ENCODE peak calls at places on chromosome 19, in five cellular contexts. T is K562, G is H1, H is HepG2, X is GM12878. S is an unnamed sample.

GRCh38 chr19:54190942-54191670 is at the start of gene TSEN34:
- DNase-seq in T (peak; percentile 83), G (no peak), H (peak; percentile 71), X (no peak), S (peak; percentile 59)

GRCh38 chr19:18167011-18167410 is 6.6 kb upstream of the IFI30 start:
- DNase-seq in T (no peak), G (no peak), H (no peak), X (no peak), S (no peak)

GRCh38 chr19:10625003-10625761 is at the start of gene SLC44A2:
- DNase-seq in T (peak; percentile 21), G (no peak), H (no peak), X (no peak), S (peak; percentile 38)

GRCh38 chr19:48501961-48502719 is 9.5 kb downstream of the LMTK3 start:
- DNase-seq in T (peak; percentile 96), G (peak; percentile 100), H (peak; percentile 86), X (peak; percentile 59), S (peak; percentile 99)

GRCh38 chr19:55460670-55461258 is 678 bp downstream of the ISOC2 start:
- DNase-seq in T (peak; percentile 93), G (no peak), H (peak; percentile 84), X (no peak), S (no peak)

GRCh38 chr19:55452381-55453325 is 8.8 kb downstream of the ISOC2 start:
- DNase-seq in T (peak; percentile 99), G (no peak), H (peak; percentile 44), X (no peak), S (no peak)

GRCh38 chr19:55096061-55096701 is 20.5 kb downstream of the EPS8L1 start:
- DNase-seq in T (no peak), G (no peak), H (no peak), X (no peak), S (no peak)

GRCh38 chr19:45419396-45419795 is 4.3 kb downstream of the ERCC1 start:
- DNase-seq in T (no peak), G (no peak), H (no peak), X (no peak), S (no peak)

GRCh38 chr19:14786421-14786851 is 8.1 kb upstream of the ADGRE2 start:
- DNase-seq in T (peak; percentile 68), G (no peak), H (no peak), X (no peak), S (no peak)

GRCh38 chr19:15673176-15673654 is 328 bp downstream of the CYP4F12 start:
- DNase-seq in T (no peak), G (no peak), H (peak; percentile 90), X (no peak), S (no peak)

GRCh38 chr19:29711584-29712132 is 3.4 kb downstream of the C19orf12 start:
- DNase-seq in T (no peak), G (no peak), H (no peak), X (no peak), S (no peak)

GRCh38 chr19:29704562-29705558 is 10.2 kb downstream of the C19orf12 start:
- DNase-seq in T (no peak), G (no peak), H (no peak), X (peak; percentile 42), S (no peak)

GRCh38 chr19:29705706-29706105 is 9.4 kb downstream of the C19orf12 start:
- DNase-seq in T (no peak), G (no peak), H (no peak), X (no peak), S (no peak)

GRCh38 chr19:29706635-29707034 is 8.4 kb downstream of the C19orf12 start:
- DNase-seq in T (no peak), G (no peak), H (no peak), X (no peak), S (no peak)

DNA sequence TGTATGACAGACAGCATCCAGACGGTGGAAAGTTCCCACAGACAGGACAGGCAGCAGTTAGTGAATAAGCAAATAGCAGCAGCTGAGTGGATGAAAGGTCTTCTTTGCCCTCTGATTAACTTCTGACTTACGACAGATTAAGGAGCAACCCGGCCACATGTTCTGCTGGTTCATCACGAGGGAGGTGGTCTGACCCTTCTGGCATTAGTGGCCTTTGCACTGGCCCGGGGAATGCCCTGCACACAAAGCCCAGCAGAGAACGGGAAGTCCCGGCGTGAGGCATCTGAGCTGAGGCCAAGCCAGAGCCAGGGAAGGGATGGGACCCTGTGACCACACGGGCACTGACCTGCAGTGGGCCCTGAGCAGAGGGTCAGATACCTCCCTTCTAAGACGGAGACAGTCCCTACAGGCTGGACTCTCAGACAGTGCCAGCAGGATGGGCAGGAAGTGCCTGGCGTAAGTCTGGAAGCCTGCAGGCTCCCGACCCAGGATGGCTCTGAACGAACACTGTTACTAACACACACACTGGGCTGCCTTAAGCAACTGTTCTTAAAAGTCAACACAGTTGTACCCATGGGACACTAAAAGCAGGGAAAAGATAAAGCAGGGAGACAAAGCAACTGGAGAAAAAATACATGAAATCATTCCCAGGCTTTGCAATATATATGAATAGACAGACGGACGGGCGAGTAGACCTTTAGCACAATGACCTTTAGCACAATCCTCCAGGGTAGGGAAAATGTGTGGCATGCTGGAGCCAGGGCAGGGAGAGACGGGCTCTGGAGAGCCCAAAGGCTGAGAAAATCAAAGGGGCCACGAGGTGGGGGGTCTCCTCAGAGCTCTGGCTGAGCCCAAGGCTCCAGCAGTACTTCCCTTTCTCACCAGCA is 6.3 kb downstream of the C19orf12 start:
- DNase-seq in T (no peak), G (no peak), H (peak; percentile 79), X (no peak), S (no peak)
- H3K4me1 ChIP-seq in T (peaks cover 9% of the 10 kb centered on the region), G (no peaks in the 10 kb centered on the region), H (peaks cover 78% of the 10 kb centered on the region), X (peaks cover 23% of the 10 kb centered on the region), S (peaks cover 1% of the 10 kb centered on the region)

GRCh38 chr19:2663920-2664571 is 38.4 kb downstream of the GNG7 start:
- DNase-seq in T (peak; percentile 28), G (no peak), H (no peak), X (no peak), S (no peak)
- TF ChIP-seq CEBPB in T (no peak), G (no peak), H (no peak), X (no peak), S (no peak)

GRCh38 chr19:35247526-35248309 is 1.1 kb upstream of the LSR start:
- DNase-seq in T (peak; percentile 85), G (peak; percentile 92), H (peak; percentile 87), X (peak; percentile 46), S (peak; percentile 95)

GRCh38 chr19:35249146-35249847 is 495 bp downstream of the LSR start:
- DNase-seq in T (peak; percentile 54), G (no peak), H (no peak), X (no peak), S (no peak)

GRCh38 chr19:35246466-35247096 is 2.2 kb upstream of the LSR start:
- DNase-seq in T (no peak), G (no peak), H (no peak), X (no peak), S (no peak)

GRCh38 chr19:35249848-35250711 is 1.3 kb downstream of the LSR start:
- DNase-seq in T (no peak), G (no peak), H (no peak), X (no peak), S (no peak)

DNA sequence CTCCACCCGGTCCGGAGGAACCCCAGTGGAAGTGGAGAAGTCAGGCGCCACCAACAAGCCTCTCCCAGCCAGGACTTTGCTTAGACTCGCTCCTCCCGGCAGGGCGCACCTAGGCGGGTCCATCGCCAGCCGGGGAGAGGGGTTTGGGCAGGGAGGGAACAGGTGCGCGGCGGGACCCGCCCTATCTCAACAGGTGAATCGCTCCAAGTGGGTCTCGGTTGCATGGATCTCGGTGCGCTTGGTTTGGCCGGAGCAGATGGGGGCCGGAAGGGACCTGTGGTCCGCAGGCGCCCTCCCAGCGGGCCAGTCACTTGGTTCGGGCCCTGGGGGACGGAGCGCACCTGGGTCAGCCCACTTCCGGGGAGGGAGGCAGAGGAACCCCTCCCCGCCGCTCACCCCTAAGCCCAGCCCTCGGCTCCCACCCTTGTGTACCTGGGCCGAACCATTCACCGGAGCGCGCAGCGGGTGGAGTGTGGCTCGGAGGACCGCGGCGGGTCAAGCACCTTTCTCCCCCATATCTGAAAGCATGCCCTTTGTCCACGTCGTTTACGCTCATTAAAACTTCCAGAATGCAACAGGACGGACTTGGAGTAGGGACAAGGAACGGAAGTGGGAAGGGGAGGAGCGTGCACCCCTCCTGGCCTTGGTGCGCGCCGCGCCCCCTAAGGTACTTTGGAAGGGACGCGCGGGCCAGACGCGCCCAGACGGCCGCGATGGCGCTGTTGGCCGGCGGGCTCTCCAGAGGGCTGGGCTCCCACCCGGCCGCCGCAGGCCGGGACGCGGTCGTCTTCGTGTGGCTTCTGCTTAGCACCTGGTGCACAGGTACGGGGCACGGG is at the start of gene LSR:
- DNase-seq in T (peak; percentile 97), G (peak; percentile 88), H (peak; percentile 89), X (peak; percentile 70), S (peak; percentile 94)
- TF ChIP-seq EZH2 in T (no peak), G (no peak), H (no peak), X (no peak), S (no peak)

DNA sequence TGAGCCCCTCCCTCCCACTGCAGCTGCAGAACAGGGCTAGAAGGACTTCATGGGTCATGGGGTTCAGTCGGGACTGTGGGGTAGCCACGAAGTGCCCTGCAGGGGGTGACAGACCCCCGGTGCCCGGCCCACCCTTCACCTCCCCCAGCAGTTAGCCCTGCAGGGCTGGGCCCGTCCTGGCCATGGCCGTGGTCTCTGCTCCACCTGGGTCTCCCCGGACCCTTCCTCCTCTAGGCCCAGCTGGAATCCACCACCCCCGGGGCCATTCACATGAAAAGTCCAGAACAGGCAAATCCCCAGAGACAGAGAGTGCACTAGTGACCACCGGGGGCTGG is 17.3 kb downstream of the MKNK2 start:
- DNase-seq in T (no peak), G (no peak), H (no peak), X (no peak), S (no peak)
- H3K4me1 ChIP-seq in T (peaks cover 48% of the 10 kb centered on the region), G (no peaks in the 10 kb centered on the region), H (peaks cover 14% of the 10 kb centered on the region), X (peaks cover 3% of the 10 kb centered on the region), S (peaks cover 69% of the 10 kb centered on the region)

GRCh38 chr19:34191355-34191962 is 19.2 kb downstream of the LSM14A start:
- DNase-seq in T (no peak), G (no peak), H (no peak), X (no peak), S (no peak)

GRCh38 chr19:34189199-34189916 is 17.1 kb downstream of the LSM14A start:
- DNase-seq in T (no peak), G (no peak), H (no peak), X (no peak), S (no peak)

GRCh38 chr19:34189917-34190425 is 17.7 kb downstream of the LSM14A start:
- DNase-seq in T (no peak), G (no peak), H (no peak), X (no peak), S (no peak)

GRCh38 chr19:34193876-34194275 is 21.6 kb downstream of the LSM14A start:
- DNase-seq in T (no peak), G (no peak), H (no peak), X (no peak), S (no peak)

GRCh38 chr19:34193439-34193838 is 21.1 kb downstream of the LSM14A start:
- DNase-seq in T (no peak), G (no peak), H (no peak), X (no peak), S (no peak)
- TF ChIP-seq CEBPB in T (no peak), G (no peak), H (no peak), X (no peak), S (no peak)

GRCh38 chr19:39306075-39306474 is 9.9 kb downstream of the IFNL1 start:
- DNase-seq in T (no peak), G (no peak), H (no peak), X (no peak), S (no peak)

GRCh38 chr19:39304701-39305571 is 8.7 kb downstream of the IFNL1 start:
- DNase-seq in T (no peak), G (no peak), H (no peak), X (no peak), S (no peak)

GRCh38 chr19:39307822-39308530 is 11.8 kb downstream of the IFNL1 start:
- DNase-seq in T (no peak), G (no peak), H (no peak), X (no peak), S (no peak)

GRCh38 chr19:39308531-39309304 is 11.9 kb downstream of the LRFN1 start:
- DNase-seq in T (peak; percentile 82), G (peak; percentile 70), H (no peak), X (no peak), S (no peak)

GRCh38 chr19:39307233-39307821 is 11.1 kb downstream of the IFNL1 start:
- DNase-seq in T (no peak), G (no peak), H (no peak), X (no peak), S (no peak)
- TF ChIP-seq EZH2 in T (no peak), G (no peak), H (no peak), X (no peak), S (no peak)

S was measured in HCT116.